ENCODE peak calls at places on chromosomes 5 and 9, in seven cellular contexts. Y is skeletal muscle cell, G is IMR-90, H is adrenal gland, I is transverse colon, D is neuronal stem cell, A is lung. C is an unnamed sample.

GRCh38 chr9:9764821-9765220 is 848.0 kb downstream of the PTPRD start:
- DNase-seq in A (no peak), I (no peak), D (no peak), Y (no peak), H (no peak), G (no peak), C (no peak)

GRCh38 chr5:75049581-75050274 is 2.6 kb downstream of the GCNT4 start:
- DNase-seq in H (peak; percentile 47), A (peak; percentile 66), I (peak; percentile 77), D (peak; percentile 46), G (peak; percentile 62), Y (no peak), C (peak; percentile 83)

GRCh38 chr5:77301447-77301878 is 91.0 kb downstream of the PDE8B start:
- DNase-seq in A (no peak), D (no peak), I (no peak), Y (peak; percentile 39), G (peak; percentile 85), H (no peak), C (no peak)

GRCh38 chr5:150058480-150059126 is 27.8 kb downstream of the CSF1R start:
- DNase-seq in D (no peak), H (peak; percentile 60), Y (peak; percentile 53), A (no peak), I (no peak), G (peak; percentile 82), C (peak; percentile 14)

GRCh38 chr5:171445910-171446516 is 26.6 kb downstream of the FGF18 start:
- DNase-seq in G (peak; percentile 83), D (no peak), Y (peak; percentile 87), H (no peak), A (no peak), I (no peak), C (no peak)

GRCh38 chr9:94568972-94569712 is 14.3 kb downstream of the PCAT7 start:
- DNase-seq in G (no peak), A (no peak), Y (no peak), D (no peak), I (no peak), H (no peak), C (no peak)

GRCh38 chr5:73764996-73765395 is 139.0 kb downstream of the ARHGEF28 start:
- DNase-seq in Y (no peak), G (no peak), I (no peak), A (no peak), D (no peak), H (no peak), C (no peak)

GRCh38 chr5:6729400-6730310 is 16.4 kb downstream of the TENT4A start:
- DNase-seq in I (peak; percentile 63), D (no peak), H (no peak), Y (no peak), G (no peak), A (no peak), C (peak; percentile 62)

GRCh38 chr9:137820161-137820855 is 57.3 kb upstream of the CACNA1B start:
- DNase-seq in H (no peak), D (no peak), Y (no peak), G (peak; percentile 15), I (no peak), A (no peak), C (no peak)

GRCh38 chr5:123874600-123875201 is 362.7 kb downstream of the CSNK1G3 start:
- DNase-seq in I (no peak), Y (peak; percentile 47), H (no peak), A (no peak), D (peak; percentile 60), G (peak; percentile 12), C (peak; percentile 3)
- H3K4me3 ChIP-seq in I (no peak overlapping the region), Y (no peak overlapping the region), H (no peak overlapping the region), A (no peak overlapping the region), D (peak overlapping the region; percentile 28), G (no peak overlapping the region), C (no peak overlapping the region)

GRCh38 chr5:134099939-134100282 is 14.6 kb upstream of the TCF7 start:
- DNase-seq in D (no peak), A (no peak), G (no peak), Y (no peak), I (no peak), H (no peak), C (no peak)
- H3K4me3 ChIP-seq in D (no peak overlapping the region), A (no peak overlapping the region), G (no peak overlapping the region), Y (no peak overlapping the region), I (no peak overlapping the region), H (no peak overlapping the region), C (no peak overlapping the region)

GRCh38 chr9:133458643-133459312 is 1.0 kb upstream of the CACFD1 start:
- DNase-seq in H (peak; percentile 68), I (no peak), G (no peak), A (no peak), Y (no peak), D (no peak), C (no peak)
- H3K4me3 ChIP-seq in H (no peak overlapping the region), I (peak overlapping the region; percentile 71), G (peak overlapping the region; percentile 73), A (no peak overlapping the region), Y (peak overlapping the region; percentile 75), D (peak overlapping the region; percentile 80), C (no peak overlapping the region)

DNA sequence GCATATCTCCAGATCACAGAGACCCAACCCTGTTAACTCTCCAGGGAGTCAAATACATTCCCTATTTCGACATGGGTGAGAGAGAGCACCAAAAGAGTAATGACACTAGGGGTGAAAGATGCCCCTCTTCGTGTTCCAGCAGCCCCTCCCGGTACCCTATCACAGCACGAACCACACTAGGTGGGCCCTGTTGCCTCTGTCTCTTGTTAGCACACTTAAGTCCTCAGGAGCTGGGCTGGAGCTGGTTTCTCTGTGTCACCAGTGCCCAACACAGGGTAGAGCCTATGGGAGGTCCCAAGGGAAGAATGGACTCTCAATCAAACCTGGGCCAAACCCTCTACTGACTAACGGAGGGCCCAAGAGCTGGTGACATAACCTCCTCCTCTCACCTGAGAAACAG is 1.2 kb downstream of the CDK20 start:
- DNase-seq in D (no peak), I (no peak), G (no peak), A (no peak), H (no peak), Y (no peak), C (no peak)
- H3K4me3 ChIP-seq in D (no peak overlapping the region), I (no peak overlapping the region), G (no peak overlapping the region), A (no peak overlapping the region), H (no peak overlapping the region), Y (no peak overlapping the region), C (no peak overlapping the region)

GRCh38 chr5:151692312-151692711 is 5.6 kb upstream of the SPARC start:
- DNase-seq in Y (no peak), A (no peak), G (no peak), H (no peak), D (no peak), I (no peak), C (no peak)

GRCh38 chr5:151688406-151688805 is 1.7 kb upstream of the SPARC start:
- DNase-seq in H (no peak), I (no peak), G (no peak), Y (no peak), A (no peak), D (no peak), C (no peak)

GRCh38 chr5:151694035-151694485 is 7.3 kb upstream of the SPARC start:
- DNase-seq in Y (no peak), A (no peak), D (no peak), I (no peak), G (no peak), H (peak; percentile 91), C (no peak)

GRCh38 chr5:151695464-151695863 is 8.7 kb upstream of the SPARC start:
- DNase-seq in G (no peak), A (no peak), I (no peak), H (no peak), D (no peak), Y (no peak), C (no peak)

GRCh38 chr5:151691706-151692105 is 5.0 kb upstream of the SPARC start:
- DNase-seq in G (no peak), H (no peak), I (no peak), A (no peak), D (no peak), Y (no peak), C (no peak)
- H3K4me3 ChIP-seq in G (no peak overlapping the region), H (no peak overlapping the region), I (no peak overlapping the region), A (no peak overlapping the region), D (no peak overlapping the region), Y (no peak overlapping the region), C (no peak overlapping the region)

DNA sequence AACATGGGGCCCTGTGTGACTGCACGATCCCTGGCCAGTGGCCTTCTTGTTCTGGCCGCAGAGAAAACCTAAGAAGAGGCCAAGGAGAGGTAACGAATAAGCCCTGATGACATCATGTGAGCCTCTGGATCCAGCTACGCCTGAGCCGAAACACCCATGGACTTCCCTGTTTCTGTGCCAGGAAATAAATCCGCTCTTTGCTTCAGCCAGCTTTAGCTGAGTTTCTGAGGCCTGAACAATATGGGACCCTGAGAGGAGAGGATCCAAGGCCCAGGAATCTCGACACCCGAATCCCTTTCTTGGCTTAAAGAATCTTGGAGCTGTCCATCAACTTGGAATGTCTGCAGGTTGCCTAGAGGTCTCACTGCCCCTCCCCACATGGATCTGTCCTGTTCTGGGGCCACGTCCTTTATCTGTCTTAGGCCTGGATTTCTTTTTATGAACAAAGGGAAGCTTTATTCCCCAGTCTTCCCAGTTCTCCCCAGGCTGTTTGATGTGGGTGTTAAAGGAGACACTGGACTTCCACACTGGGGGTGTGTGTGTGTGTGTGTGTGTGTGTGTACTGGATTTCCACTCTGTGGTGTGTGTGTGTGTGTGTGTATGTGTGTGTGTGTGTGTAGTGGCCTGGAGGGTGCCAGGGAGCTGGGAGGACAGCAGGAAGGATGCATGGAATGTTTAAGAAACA is 13.7 kb downstream of the IER5L start:
- DNase-seq in I (peak; percentile 62), A (no peak), H (no peak), D (no peak), G (peak; percentile 53), Y (no peak), C (peak; percentile 65)
- H3K4me3 ChIP-seq in I (no peak overlapping the region), A (no peak overlapping the region), H (no peak overlapping the region), D (no peak overlapping the region), G (no peak overlapping the region), Y (no peak overlapping the region), C (no peak overlapping the region)

GRCh38 chr5:135041145-135041587 is 7.1 kb upstream of the PITX1 start:
- DNase-seq in D (no peak), G (no peak), I (no peak), H (no peak), Y (no peak), A (no peak), C (no peak)

GRCh38 chr5:135038202-135038828 is 4.3 kb upstream of the PITX1 start:
- DNase-seq in A (no peak), G (no peak), Y (no peak), H (no peak), D (no peak), I (no peak), C (no peak)

GRCh38 chr5:135040331-135041144 is 6.5 kb upstream of the PITX1 start:
- DNase-seq in D (no peak), I (no peak), G (no peak), H (no peak), A (no peak), Y (no peak), C (no peak)

GRCh38 chr5:135038829-135039525 is 4.9 kb upstream of the PITX1 start:
- DNase-seq in H (no peak), Y (no peak), A (no peak), I (no peak), D (no peak), G (no peak), C (peak; percentile 31)

GRCh38 chr5:135039526-135040296 is 5.7 kb upstream of the PITX1 start:
- DNase-seq in G (no peak), D (no peak), H (no peak), Y (no peak), A (no peak), I (no peak), C (no peak)
- H3K4me3 ChIP-seq in G (peak overlapping the region; percentile 19), D (no peak overlapping the region), H (no peak overlapping the region), Y (peak overlapping the region; percentile 3), A (no peak overlapping the region), I (peak overlapping the region; percentile 50), C (peak overlapping the region; percentile 41)